ENCODE peak calls at places on chromosomes 5 and 9, in six cellular contexts. F, E, Q, K, A and U are unnamed samples. For H3K9me3, the result is how much of the 10 kb centered on the place peaks cover.

GRCh38 chr5:137730331-137730730 is 5.6 kb downstream of the KLHL3 start:
- DNase-seq in F (no peak), E (no peak), Q (peak), K (no peak), A (no peak), U (no peak)

GRCh38 chr5:137226081-137226480 is 273.0 kb downstream of the SPOCK1 start:
- DNase-seq in F (no peak), E (no peak), Q (no peak), K (no peak), A (no peak), U (no peak)

GRCh38 chr5:35029333-35029732 is 18.4 kb downstream of the AGXT2 start:
- DNase-seq in F (no peak), E (no peak), Q (peak), K (peak), A (no peak), U (no peak)

GRCh38 chr5:33460210-33460609 is 19.4 kb downstream of the TARS1 start:
- DNase-seq in F (no peak), E (no peak), Q (peak), K (no peak), A (no peak), U (no peak)

GRCh38 chr5:9714187-9714586 is 84.0 kb upstream of the TAS2R1 start:
- DNase-seq in F (no peak), E (no peak), Q (no peak), K (no peak), A (no peak), U (no peak)

GRCh38 chr5:160342413-160342941 is 27.9 kb downstream of the C1QTNF2 start:
- DNase-seq in F (no peak), E (no peak), Q (peak), K (no peak), A (no peak), U (no peak)

GRCh38 chr5:122313001-122313402 is 965 bp downstream of the SNCAIP start:
- DNase-seq in F (no peak), E (peak), Q (no peak), K (no peak), A (no peak), U (peak)

GRCh38 chr9:88716636-88717035 is 181.7 kb downstream of the NXNL2 start:
- DNase-seq in F (no peak), E (no peak), Q (no peak), K (no peak), A (no peak), U (no peak)

GRCh38 chr9:121698627-121699270 is 47.3 kb downstream of the DAB2IP start:
- DNase-seq in F (no peak), E (no peak), Q (no peak), K (no peak), A (no peak), U (no peak)

GRCh38 chr5:27594141-27594540 is 555.8 kb upstream of the CDH9 start:
- DNase-seq in F (no peak), E (no peak), Q (no peak), K (no peak), A (no peak), U (no peak)

GRCh38 chr9:36833954-36834353 is 200.1 kb downstream of the PAX5 start:
- DNase-seq in F (no peak), E (no peak), Q (no peak), K (no peak), A (no peak), U (no peak)

GRCh38 chr9:21096172-21096900 is 18.6 kb upstream of the IFNB1 start:
- DNase-seq in F (no peak), E (no peak), Q (peak), K (no peak), A (peak), U (no peak)

GRCh38 chr5:56270058-56270457 is 36.9 kb upstream of the ANKRD55 start:
- DNase-seq in F (no peak), E (no peak), Q (peak), K (no peak), A (no peak), U (no peak)

GRCh38 chr5:164934039-164934438 is 1428.6 kb downstream of the MAT2B start:
- DNase-seq in F (no peak), E (no peak), Q (no peak), K (no peak), A (no peak), U (no peak)

GRCh38 chr5:84764227-84764626 is 379.5 kb upstream of the EDIL3 start:
- DNase-seq in F (no peak), E (no peak), Q (no peak), K (no peak), A (no peak), U (no peak)

GRCh38 chr5:109650451-109650850 is 39.3 kb upstream of the MAN2A1 start:
- DNase-seq in F (no peak), E (no peak), Q (no peak), K (no peak), A (no peak), U (no peak)

GRCh38 chr9:89247431-89248370 is 63.3 kb upstream of the CKS2 start:
- DNase-seq in F (no peak), E (no peak), Q (peak), K (no peak), A (no peak), U (no peak)

GRCh38 chr5:146032911-146033310 is 72.5 kb downstream of the PLAC8L1 start:
- DNase-seq in F (no peak), E (no peak), Q (no peak), K (no peak), A (no peak), U (no peak)

GRCh38 chr9:123343428-123344272 is 12.3 kb upstream of the CRB2 start:
- DNase-seq in F (no peak), E (no peak), Q (peak), K (no peak), A (no peak), U (no peak)

GRCh38 chr5:100901851-100902341 is 1.2 kb downstream of the ST8SIA4 start:
- DNase-seq in F (no peak), E (peak), Q (no peak), K (peak), A (peak), U (peak)

GRCh38 chr5:100904259-100904822 is 1.3 kb upstream of the ST8SIA4 start:
- DNase-seq in F (no peak), E (peak), Q (no peak), K (no peak), A (peak), U (no peak)

GRCh38 chr5:100903036-100903887 is at the start of gene ST8SIA4:
- DNase-seq in F (no peak), E (peak), Q (peak), K (peak), A (peak), U (peak)

GRCh38 chr5:100902406-100903035 is 561 bp downstream of the ST8SIA4 start:
- DNase-seq in F (no peak), E (no peak), Q (no peak), K (no peak), A (peak), U (no peak)

DNA sequence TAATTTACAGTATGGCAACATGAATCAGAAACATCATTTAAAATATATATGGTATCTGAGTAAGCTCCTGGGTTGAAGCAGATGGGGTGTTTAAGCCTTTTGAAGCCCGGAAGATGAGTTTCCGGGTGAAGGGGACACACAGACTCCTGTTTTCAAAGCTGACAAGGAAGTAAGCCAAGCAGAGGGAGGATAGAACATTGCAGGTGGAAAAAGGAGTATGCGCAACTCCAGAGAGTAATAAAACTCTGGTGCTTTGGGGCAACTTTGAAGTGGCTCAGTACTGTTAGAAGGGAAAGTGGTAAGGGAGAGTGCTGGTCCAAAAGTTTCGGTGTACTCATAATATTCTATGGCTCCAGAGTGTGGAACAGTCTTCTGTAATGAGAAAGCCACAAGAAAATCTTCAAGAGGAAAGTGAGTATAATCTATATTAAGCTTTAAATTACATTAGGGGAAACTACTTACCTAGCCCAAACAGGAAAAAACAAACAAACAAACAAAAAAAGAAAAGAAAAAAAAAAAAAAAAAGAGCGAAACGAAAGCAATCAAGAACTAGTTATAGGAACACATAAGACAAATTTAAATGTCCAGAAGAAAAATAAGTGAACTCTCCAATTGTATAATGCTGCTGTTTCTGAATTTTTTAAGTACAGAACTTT is 2.3 kb upstream of the ST8SIA4 start:
- DNase-seq in F (no peak), E (no peak), Q (no peak), K (no peak), A (peak), U (no peak)
- H3K4me3 ChIP-seq in F (no peak), E (no peak), Q (no peak), K (no peak), A (peak), U (no peak)

GRCh38 chr9:92988215-92988731 is 41.0 kb downstream of the FGD3 start:
- DNase-seq in F (no peak), E (no peak), Q (peak), K (no peak), A (no peak), U (no peak)
- H3K9me3 ChIP-seq in F (under half), E (under half), Q (under half), K (under half), A (under half), U (under half)

GRCh38 chr5:154727361-154727760 is 27.8 kb upstream of the LARP1 start:
- DNase-seq in F (no peak), E (no peak), Q (no peak), K (no peak), A (no peak), U (no peak)

GRCh38 chr5:154729613-154730012 is 25.6 kb upstream of the LARP1 start:
- DNase-seq in F (no peak), E (no peak), Q (no peak), K (no peak), A (no peak), U (no peak)

GRCh38 chr5:154732212-154732611 is 23.0 kb upstream of the LARP1 start:
- DNase-seq in F (no peak), E (no peak), Q (no peak), K (no peak), A (no peak), U (no peak)

GRCh38 chr5:154723740-154724505 is 31.3 kb upstream of the LARP1 start:
- DNase-seq in F (no peak), E (no peak), Q (no peak), K (no peak), A (no peak), U (no peak)

GRCh38 chr5:154728884-154729283 is 26.3 kb upstream of the LARP1 start:
- DNase-seq in F (no peak), E (no peak), Q (no peak), K (no peak), A (no peak), U (no peak)
- H3K4me3 ChIP-seq in F (no peak), E (no peak), Q (no peak), K (no peak), A (no peak), U (no peak)

GRCh38 chr5:179451813-179452196 is 98.5 kb upstream of the RUFY1 start:
- DNase-seq in F (no peak), E (no peak), Q (no peak), K (no peak), A (no peak), U (no peak)

GRCh38 chr5:179455320-179455719 is 95.0 kb upstream of the RUFY1 start:
- DNase-seq in F (no peak), E (no peak), Q (no peak), K (no peak), A (no peak), U (no peak)

GRCh38 chr5:179452356-179453230 is 97.8 kb upstream of the RUFY1 start:
- DNase-seq in F (no peak), E (no peak), Q (no peak), K (no peak), A (no peak), U (no peak)

GRCh38 chr5:179454354-179454753 is 96.0 kb upstream of the RUFY1 start:
- DNase-seq in F (no peak), E (no peak), Q (no peak), K (no peak), A (no peak), U (no peak)

GRCh38 chr5:179453616-179454015 is 96.7 kb upstream of the RUFY1 start:
- DNase-seq in F (no peak), E (no peak), Q (no peak), K (no peak), A (no peak), U (no peak)
- H3K9me3 ChIP-seq in F (under half), E (under half), Q (under half), K (under half), A (under half), U (under half)

GRCh38 chr9:129142115-129142514 is 30.9 kb downstream of the PTPA start:
- DNase-seq in F (no peak), E (no peak), Q (no peak), K (no peak), A (no peak), U (no peak)
- H3K4me3 ChIP-seq in F (no peak), E (peak), Q (no peak), K (peak), A (no peak), U (peak)